ENCODE peak calls at places on chromosomes 12 and 14, in seven cellular contexts. N is neural progenitor cell, D is hepatocyte, U is cardiac fibroblast, V is stomach, K is pancreas, F is AG04449. P is an unnamed sample.

GRCh38 chr12:22978962-22979361 is 354.0 kb downstream of the ETNK1 start:
- DNase-seq in N (no peak), D (peak), U (peak), V (no peak), K (no peak), F (peak), P (no peak)

GRCh38 chr12:59695379-59695778 is 99.5 kb downstream of the SLC16A7 start:
- DNase-seq in N (no peak), D (no peak), U (peak), V (no peak), K (no peak), F (no peak), P (no peak)

GRCh38 chr14:93893550-93894329 is 33.4 kb upstream of the FAM181A start:
- DNase-seq in N (peak), D (no peak), U (no peak), V (no peak), K (no peak), F (no peak), P (no peak)

GRCh38 chr12:12726543-12727093 is 9.4 kb downstream of the CDKN1B start:
- DNase-seq in N (no peak), D (no peak), U (peak), V (no peak), K (no peak), F (no peak), P (no peak)

GRCh38 chr14:88588081-88588480 is 25.2 kb downstream of the ZC3H14 start:
- DNase-seq in N (no peak), D (no peak), U (no peak), V (no peak), K (no peak), F (no peak), P (no peak)

GRCh38 chr12:42666671-42667243 is 77.2 kb upstream of the PRICKLE1 start:
- DNase-seq in N (peak), D (peak), U (no peak), V (peak), K (no peak), F (no peak), P (no peak)

GRCh38 chr14:94462219-94462551 is 9.6 kb upstream of the SERPINA11 start:
- DNase-seq in N (no peak), D (no peak), U (no peak), V (no peak), K (no peak), F (no peak), P (no peak)

GRCh38 chr12:21801522-21802288 is 27.2 kb upstream of the KCNJ8 start:
- DNase-seq in N (no peak), D (no peak), U (no peak), V (no peak), K (no peak), F (no peak), P (no peak)

GRCh38 chr12:116534341-116535121 is 24.6 kb upstream of the MAP1LC3B2 start:
- DNase-seq in N (peak), D (peak), U (no peak), V (no peak), K (no peak), F (no peak), P (peak)

GRCh38 chr14:65972891-65973290 is 513.3 kb upstream of the CCDC196 start:
- DNase-seq in N (no peak), D (no peak), U (peak), V (no peak), K (no peak), F (peak), P (no peak)

GRCh38 chr12:122980192-122981035 is at the start of gene ARL6IP4:
- DNase-seq in N (peak), D (peak), U (peak), V (peak), K (no peak), F (no peak), P (peak)

GRCh38 chr12:96239711-96240234 is 45.6 kb downstream of the ELK3 start:
- DNase-seq in N (no peak), D (peak), U (peak), V (no peak), K (no peak), F (no peak), P (no peak)

GRCh38 chr14:88590173-88590572 is 27.3 kb downstream of the ZC3H14 start:
- DNase-seq in N (no peak), D (no peak), U (no peak), V (no peak), K (no peak), F (no peak), P (no peak)

GRCh38 chr12:77686760-77687159 is 143.9 kb upstream of the NAV3 start:
- DNase-seq in N (no peak), D (no peak), U (peak), V (no peak), K (no peak), F (no peak), P (no peak)

GRCh38 chr14:52914295-52914694 is 36.6 kb downstream of the FERMT2 start:
- DNase-seq in N (no peak), D (no peak), U (no peak), V (no peak), K (no peak), F (no peak), P (no peak)

GRCh38 chr12:130998136-130998535 is 44.4 kb downstream of the ADGRD1 start:
- DNase-seq in N (no peak), D (no peak), U (no peak), V (no peak), K (no peak), F (no peak), P (no peak)

GRCh38 chr12:64781374-64782029 is 22.3 kb upstream of the GNS start:
- DNase-seq in N (peak), D (no peak), U (no peak), V (peak), K (peak), F (no peak), P (no peak)

GRCh38 chr14:44803239-44803905 is 158.4 kb downstream of the KLHL28 start:
- DNase-seq in N (peak), D (peak), U (peak), V (no peak), K (no peak), F (peak), P (no peak)

GRCh38 chr12:94660436-94660835 is 10.1 kb upstream of the TMCC3 start:
- DNase-seq in N (no peak), D (no peak), U (no peak), V (no peak), K (no peak), F (no peak), P (no peak)

GRCh38 chr12:88579572-88579940 is 715 bp downstream of the KITLG start:
- DNase-seq in N (peak), D (peak), U (no peak), V (peak), K (peak), F (no peak), P (peak)

GRCh38 chr14:95530461-95531170 is 4.2 kb upstream of the GLRX5 start:
- DNase-seq in N (no peak), D (no peak), U (no peak), V (no peak), K (no peak), F (no peak), P (no peak)

GRCh38 chr12:12803186-12803585 is 10.0 kb upstream of the DDX47 start:
- DNase-seq in N (no peak), D (peak), U (peak), V (peak), K (peak), F (no peak), P (no peak)

GRCh38 chr12:69389836-69390235 is 30.3 kb downstream of the YEATS4 start:
- DNase-seq in N (no peak), D (peak), U (peak), V (no peak), K (no peak), F (peak), P (no peak)

GRCh38 chr12:78035913-78036658 is 205.4 kb downstream of the NAV3 start:
- DNase-seq in N (peak), D (no peak), U (peak), V (no peak), K (no peak), F (no peak), P (no peak)

GRCh38 chr12:64097346-64098105 is 124.6 kb downstream of the KICS2 start:
- DNase-seq in N (no peak), D (no peak), U (peak), V (no peak), K (no peak), F (no peak), P (no peak)

GRCh38 chr14:68576496-68577244 is 216.2 kb downstream of the ZFP36L1 start:
- DNase-seq in N (no peak), D (peak), U (peak), V (no peak), K (no peak), F (no peak), P (no peak)

GRCh38 chr14:90678420-90678819 is 137.8 kb downstream of the TTC7B start:
- DNase-seq in N (no peak), D (no peak), U (peak), V (no peak), K (no peak), F (no peak), P (no peak)

GRCh38 chr14:68164723-68165122 is 345.1 kb downstream of the RAD51B start:
- DNase-seq in N (no peak), D (peak), U (no peak), V (no peak), K (no peak), F (no peak), P (no peak)

GRCh38 chr14:89163237-89163636 is 253.8 kb downstream of the FOXN3 start:
- DNase-seq in N (no peak), D (no peak), U (no peak), V (no peak), K (no peak), F (no peak), P (no peak)

GRCh38 chr12:1843641-1844005 is 23.3 kb downstream of the LRTM2 start:
- DNase-seq in N (no peak), D (no peak), U (no peak), V (no peak), K (no peak), F (no peak), P (no peak)

GRCh38 chr12:44381341-44381740 is 494.8 kb downstream of the NELL2 start:
- DNase-seq in N (no peak), D (no peak), U (no peak), V (no peak), K (no peak), F (no peak), P (no peak)

GRCh38 chr14:64891839-64892375 is 12.2 kb upstream of the SPTB start:
- DNase-seq in N (peak), D (peak), U (peak), V (no peak), K (peak), F (peak), P (peak)

GRCh38 chr12:99619389-99620158 is 28.0 kb upstream of the GARIN6 start:
- DNase-seq in N (peak), D (peak), U (peak), V (no peak), K (no peak), F (no peak), P (peak)

GRCh38 chr12:6370994-6371754 is 4.2 kb downstream of the SCNN1A start:
- DNase-seq in N (peak), D (peak), U (peak), V (peak), K (no peak), F (no peak), P (peak)
- TF ChIP-seq CTCF in N (peak), D (peak), U (peak), V (no peak), K (no peak), F (peak), P (no peak)

DNA sequence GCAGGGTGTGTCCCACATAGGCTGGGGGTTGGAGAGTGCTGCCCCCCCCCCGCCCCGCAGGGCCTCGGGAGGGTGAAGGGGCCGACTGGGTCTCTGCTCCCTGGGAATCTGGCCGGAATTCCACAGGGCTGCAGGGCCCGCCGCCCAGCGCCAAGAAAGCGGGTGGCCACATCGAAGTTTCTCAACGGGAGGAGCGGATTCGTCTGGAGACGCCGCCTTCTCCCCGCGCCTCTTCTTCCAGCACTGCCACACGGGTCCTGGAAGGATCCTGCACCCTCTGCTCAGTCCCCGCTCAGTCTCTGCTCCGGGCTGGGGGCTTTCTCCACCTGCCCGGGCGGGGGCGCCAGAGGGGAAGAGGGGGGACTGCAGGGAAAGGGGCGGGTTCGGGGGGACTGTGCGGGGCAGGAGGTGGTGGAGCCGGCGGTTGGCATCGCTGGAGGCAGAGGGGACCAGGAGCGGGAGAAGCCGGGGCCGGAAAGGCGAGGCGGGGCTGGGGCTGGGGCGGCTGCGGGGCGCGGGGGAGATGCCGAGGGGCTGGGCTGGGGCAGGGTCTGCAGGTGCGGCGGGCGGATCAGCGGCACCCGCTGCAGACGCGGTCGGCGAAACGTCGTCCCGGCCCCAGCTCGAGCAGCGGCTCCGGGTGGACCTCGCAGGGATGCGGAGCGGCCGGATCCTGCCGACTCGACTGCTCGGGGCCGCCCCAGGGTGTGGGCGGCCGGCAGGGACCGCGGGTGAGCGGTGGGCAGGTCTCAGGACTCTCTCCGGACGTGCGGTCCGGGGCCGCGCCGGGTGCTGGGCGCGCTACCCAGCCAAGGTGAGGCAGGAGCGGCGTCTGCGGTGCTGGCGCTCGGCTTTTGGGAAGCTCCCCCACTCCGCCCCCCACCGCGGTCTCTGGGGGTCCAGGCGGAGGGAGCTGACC is 811.4 kb upstream of the TMEM132C start:
- DNase-seq in N (peak), D (peak), U (no peak), V (no peak), K (no peak), F (no peak), P (peak)
- TF ChIP-seq CTCF in N (peak), D (peak), U (no peak), V (no peak), K (no peak), F (peak), P (peak)

GRCh38 chr14:105945891-105946290 is 419.5 kb downstream of the TMEM121 start:
- DNase-seq in N (no peak), D (no peak), U (no peak), V (no peak), K (peak), F (no peak), P (no peak)

GRCh38 chr14:105943973-105944602 is 417.7 kb downstream of the TMEM121 start:
- DNase-seq in N (no peak), D (no peak), U (no peak), V (no peak), K (no peak), F (no peak), P (no peak)

GRCh38 chr14:105947599-105947998 is 421.2 kb downstream of the TMEM121 start:
- DNase-seq in N (no peak), D (no peak), U (no peak), V (no peak), K (no peak), F (no peak), P (no peak)

GRCh38 chr14:105941226-105942166 is 415.1 kb downstream of the TMEM121 start:
- DNase-seq in N (no peak), D (no peak), U (no peak), V (no peak), K (no peak), F (no peak), P (no peak)

GRCh38 chr14:105944632-105945610 is 418.5 kb downstream of the TMEM121 start:
- DNase-seq in N (no peak), D (no peak), U (no peak), V (peak), K (peak), F (no peak), P (no peak)
- TF ChIP-seq CTCF in N (no peak), D (no peak), U (peak), V (peak), K (peak), F (no peak), P (no peak)

GRCh38 chr12:20801035-20801434 is 9.5 kb upstream of the SLCO1B3 start:
- DNase-seq in N (no peak), D (no peak), U (no peak), V (no peak), K (no peak), F (no peak), P (no peak)

GRCh38 chr12:20792971-20793370 is 17.5 kb upstream of the SLCO1B3 start:
- DNase-seq in N (no peak), D (no peak), U (no peak), V (no peak), K (no peak), F (no peak), P (no peak)

GRCh38 chr12:20800160-20800559 is 10.3 kb upstream of the SLCO1B3 start:
- DNase-seq in N (no peak), D (no peak), U (no peak), V (no peak), K (no peak), F (no peak), P (no peak)

DNA sequence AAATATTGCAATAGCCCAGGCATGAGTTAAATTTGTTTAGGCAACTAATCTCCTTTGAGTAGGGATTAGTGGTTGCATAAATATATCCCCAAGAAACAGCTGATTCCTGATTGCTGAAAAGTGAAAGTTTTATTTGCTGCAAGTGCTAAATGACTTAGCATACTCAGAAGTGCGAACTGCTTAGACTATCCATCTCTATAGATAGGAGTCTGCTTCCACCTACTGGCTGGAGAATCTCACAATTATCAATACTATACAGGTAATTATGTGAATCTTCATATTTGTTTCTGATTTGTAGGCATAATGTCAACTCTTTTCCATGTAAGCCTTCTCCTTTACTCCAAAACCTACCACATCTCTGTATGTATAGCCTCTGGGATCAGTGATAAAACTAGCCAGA is 11.9 kb upstream of the SLCO1B3 start:
- DNase-seq in N (peak), D (peak), U (peak), V (no peak), K (no peak), F (no peak), P (no peak)
- TF ChIP-seq CTCF in N (peak), D (peak), U (peak), V (peak), K (no peak), F (peak), P (no peak)

DNA sequence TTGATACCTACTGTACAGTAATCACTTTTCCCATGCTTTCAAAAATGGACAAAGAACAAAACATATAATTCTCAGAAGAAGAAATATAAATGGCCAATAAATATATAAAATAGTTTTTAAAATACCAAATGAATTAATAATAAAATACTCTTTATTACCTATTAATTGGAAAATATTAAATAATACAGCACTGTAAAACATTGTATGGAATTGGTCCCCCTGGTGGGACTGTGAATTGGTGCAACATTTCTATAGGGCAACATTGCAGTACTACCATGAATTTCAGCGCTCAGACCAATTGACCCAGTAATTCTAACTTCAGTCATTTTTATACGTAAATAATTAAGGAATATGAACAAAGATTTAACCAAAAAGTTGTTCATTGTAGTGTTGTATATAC is 162.6 kb downstream of the PELI2 start:
- DNase-seq in N (no peak), D (no peak), U (no peak), V (no peak), K (no peak), F (no peak), P (no peak)
- TF ChIP-seq CTCF in N (no peak), D (peak), U (peak), V (no peak), K (no peak), F (no peak), P (no peak)

DNA sequence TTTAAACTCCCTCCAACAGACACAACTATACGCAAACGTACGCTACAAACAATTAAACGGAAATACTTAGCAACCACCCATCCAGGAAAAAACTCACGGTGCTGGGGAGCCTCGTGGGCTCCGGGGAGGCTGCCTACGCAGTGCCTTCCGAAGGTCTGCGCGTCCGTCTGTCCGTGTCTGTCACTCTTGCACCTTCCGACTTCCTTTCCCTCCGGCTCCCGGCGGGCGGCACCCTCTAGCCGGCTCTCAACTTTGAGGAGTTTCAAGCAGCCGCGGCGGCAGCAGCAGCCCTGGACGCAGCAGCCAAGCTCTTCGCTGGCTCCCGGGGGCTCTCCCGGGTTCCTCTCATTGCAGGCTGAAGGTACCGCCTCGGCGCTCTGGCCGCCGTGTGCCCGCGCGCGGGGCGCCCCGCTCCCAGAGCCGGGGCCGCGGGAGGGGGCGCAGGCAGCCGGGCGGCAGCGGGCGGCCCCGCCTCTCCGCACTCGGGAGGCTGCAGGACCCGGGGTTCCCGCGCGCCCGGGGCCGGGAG is at the start of gene PCED1B:
- DNase-seq in N (peak), D (peak), U (peak), V (peak), K (peak), F (no peak), P (no peak)
- TF ChIP-seq CTCF in N (peak), D (peak), U (peak), V (no peak), K (no peak), F (peak), P (no peak)